ENCODE peak calls at places on chromosome 20, in seven cellular contexts. C, I, O, Y, F, W and Q are unnamed samples.

GRCh38 chr20:17849901-17850673 is 118.5 kb downstream of the SNX5 start:
- DNase-seq in C (peak; percentile 97), I (no peak), O (no peak), Y (peak; percentile 90), F (peak; percentile 65), W (no peak), Q (no peak)

GRCh38 chr20:11582073-11582472 is 335.6 kb upstream of the BTBD3 start:
- DNase-seq in C (no peak), I (no peak), O (no peak), Y (no peak), F (no peak), W (no peak), Q (no peak)

GRCh38 chr20:16243470-16243869 is 329.8 kb downstream of the KIF16B start:
- DNase-seq in C (no peak), I (no peak), O (no peak), Y (no peak), F (no peak), W (no peak), Q (no peak)

GRCh38 chr20:16179919-16180318 is 393.3 kb downstream of the KIF16B start:
- DNase-seq in C (no peak), I (no peak), O (no peak), Y (no peak), F (no peak), W (no peak), Q (no peak)

GRCh38 chr20:39547546-39548410 is 585.6 kb downstream of the DHX35 start:
- DNase-seq in C (no peak), I (no peak), O (no peak), Y (no peak), F (no peak), W (peak; percentile 23), Q (no peak)

GRCh38 chr20:48411906-48412305 is 415.9 kb downstream of the PREX1 start:
- DNase-seq in C (no peak), I (no peak), O (no peak), Y (no peak), F (no peak), W (no peak), Q (no peak)

GRCh38 chr20:46014517-46015396 is 6.0 kb downstream of the MMP9 start:
- DNase-seq in C (no peak), I (no peak), O (no peak), Y (no peak), F (no peak), W (no peak), Q (no peak)

GRCh38 chr20:53899351-53900167 is 170.8 kb downstream of the BCAS1 start:
- DNase-seq in C (peak; percentile 72), I (no peak), O (peak; percentile 59), Y (no peak), F (peak; percentile 55), W (no peak), Q (peak; percentile 91)

GRCh38 chr20:23242104-23242503 is 108.5 kb upstream of the NXT1 start:
- DNase-seq in C (no peak), I (no peak), O (no peak), Y (no peak), F (no peak), W (no peak), Q (no peak)

GRCh38 chr20:13141541-13141940 is 79.5 kb upstream of the ISM1 start:
- DNase-seq in C (no peak), I (no peak), O (no peak), Y (no peak), F (no peak), W (no peak), Q (no peak)

GRCh38 chr20:24633026-24633425 is 163.6 kb downstream of the SYNDIG1 start:
- DNase-seq in C (peak; percentile 60), I (no peak), O (no peak), Y (no peak), F (no peak), W (no peak), Q (no peak)

GRCh38 chr20:60063739-60064138 is 105.5 kb downstream of the CDH26 start:
- DNase-seq in C (no peak), I (no peak), O (no peak), Y (no peak), F (no peak), W (no peak), Q (no peak)

GRCh38 chr20:2118783-2119182 is 17.2 kb downstream of the STK35 start:
- DNase-seq in C (no peak), I (no peak), O (no peak), Y (no peak), F (no peak), W (no peak), Q (peak; percentile 52)

GRCh38 chr20:49612127-49612738 is 44.3 kb upstream of the PTGIS start:
- DNase-seq in C (no peak), I (no peak), O (no peak), Y (no peak), F (peak; percentile 63), W (no peak), Q (no peak)

GRCh38 chr20:49938173-49939163 is 2.3 kb downstream of the RNF114 start:
- DNase-seq in C (peak; percentile 70), I (no peak), O (peak; percentile 46), Y (peak; percentile 43), F (peak; percentile 51), W (no peak), Q (no peak)

GRCh38 chr20:44720617-44720993 is 5.4 kb downstream of the CCN5 start:
- DNase-seq in C (peak; percentile 83), I (no peak), O (no peak), Y (peak; percentile 77), F (no peak), W (no peak), Q (no peak)

GRCh38 chr20:58790440-58790839 is 60.3 kb downstream of the GNAS-AS1 start:
- DNase-seq in C (no peak), I (no peak), O (no peak), Y (no peak), F (no peak), W (no peak), Q (no peak)

GRCh38 chr20:49916146-49917002 is 1.0 kb upstream of the SPATA2 start:
- DNase-seq in C (no peak), I (no peak), O (peak; percentile 60), Y (no peak), F (peak; percentile 85), W (no peak), Q (no peak)

GRCh38 chr20:39700527-39700926 is 738.4 kb downstream of the DHX35 start:
- DNase-seq in C (no peak), I (no peak), O (no peak), Y (no peak), F (no peak), W (no peak), Q (no peak)

GRCh38 chr20:38162149-38162548 is 2.9 kb downstream of the TGM2 start:
- DNase-seq in C (no peak), I (no peak), O (no peak), Y (no peak), F (no peak), W (no peak), Q (no peak)
- H3K4me1 ChIP-seq in C (peaks cover 41% of the 10 kb centered on the region), I (no peaks in the 10 kb centered on the region), O (no peaks in the 10 kb centered on the region), Y (peaks cover 4% of the 10 kb centered on the region), F (peaks cover 13% of the 10 kb centered on the region), W (no peaks in the 10 kb centered on the region), Q (no peaks in the 10 kb centered on the region)

GRCh38 chr20:63158352-63158751 is 57.6 kb downstream of the YTHDF1 start:
- DNase-seq in C (no peak), I (no peak), O (no peak), Y (no peak), F (no peak), W (no peak), Q (no peak)

GRCh38 chr20:63159826-63160640 is 55.9 kb downstream of the YTHDF1 start:
- DNase-seq in C (no peak), I (no peak), O (peak; percentile 17), Y (no peak), F (no peak), W (no peak), Q (no peak)

GRCh38 chr20:63161176-63161651 is 54.7 kb downstream of the YTHDF1 start:
- DNase-seq in C (no peak), I (no peak), O (peak; percentile 9), Y (no peak), F (no peak), W (no peak), Q (no peak)

GRCh38 chr20:63160641-63161175 is 55.2 kb downstream of the YTHDF1 start:
- DNase-seq in C (no peak), I (no peak), O (peak; percentile 11), Y (no peak), F (no peak), W (no peak), Q (no peak)

DNA sequence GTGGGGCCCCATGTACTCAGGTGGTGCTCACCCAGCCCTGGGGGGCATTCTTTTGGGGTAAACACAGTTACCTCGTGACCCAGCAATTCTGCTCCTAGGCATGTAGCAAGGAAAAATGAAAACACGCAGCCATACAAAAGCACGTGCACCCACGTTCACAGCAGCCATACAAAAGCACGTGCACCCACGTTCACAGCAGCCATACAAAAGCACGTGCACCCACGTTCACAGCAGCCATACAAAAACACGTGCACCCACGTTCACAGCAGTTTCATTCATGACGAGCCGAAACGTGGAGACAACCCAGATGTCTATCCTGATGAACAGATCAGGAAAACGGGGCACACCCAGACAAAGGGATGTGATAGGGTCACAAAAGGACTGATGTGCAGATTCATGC is 57.1 kb downstream of the YTHDF1 start:
- DNase-seq in C (no peak), I (no peak), O (no peak), Y (no peak), F (no peak), W (no peak), Q (no peak)
- H3K4me1 ChIP-seq in C (no peaks in the 10 kb centered on the region), I (no peaks in the 10 kb centered on the region), O (no peaks in the 10 kb centered on the region), Y (no peaks in the 10 kb centered on the region), F (no peaks in the 10 kb centered on the region), W (no peaks in the 10 kb centered on the region), Q (no peaks in the 10 kb centered on the region)

DNA sequence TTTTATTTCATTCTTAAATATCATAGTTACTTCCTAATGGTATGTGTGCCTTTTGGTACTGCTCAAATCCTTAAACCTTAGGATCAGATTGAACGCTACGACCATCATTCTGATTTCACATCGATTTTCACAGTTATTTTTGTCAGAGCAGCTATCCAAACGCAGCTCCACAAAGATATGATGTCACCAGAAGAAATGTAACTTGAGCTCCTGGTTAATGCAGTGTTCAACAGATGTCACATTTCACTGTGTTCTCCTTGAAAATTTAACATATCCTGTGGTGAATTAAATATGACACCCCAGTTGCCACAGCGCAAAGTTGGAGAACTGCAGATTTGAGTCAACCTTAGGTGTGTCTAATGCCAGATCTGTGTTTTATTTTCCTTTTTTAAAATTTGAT is 81.4 kb downstream of the CTNNBL1 start:
- DNase-seq in C (no peak), I (no peak), O (no peak), Y (no peak), F (no peak), W (no peak), Q (no peak)
- H3K4me1 ChIP-seq in C (no peaks in the 10 kb centered on the region), I (no peaks in the 10 kb centered on the region), O (no peaks in the 10 kb centered on the region), Y (no peaks in the 10 kb centered on the region), F (no peaks in the 10 kb centered on the region), W (no peaks in the 10 kb centered on the region), Q (no peaks in the 10 kb centered on the region)

GRCh38 chr20:4684837-4685413 is 36.8 kb upstream of the PRND start:
- DNase-seq in C (no peak), I (no peak), O (no peak), Y (no peak), F (no peak), W (no peak), Q (no peak)
- H3K4me1 ChIP-seq in C (peaks cover 13% of the 10 kb centered on the region), I (peaks cover 3% of the 10 kb centered on the region), O (peaks cover 8% of the 10 kb centered on the region), Y (no peaks in the 10 kb centered on the region), F (peaks cover 20% of the 10 kb centered on the region), W (peaks cover 30% of the 10 kb centered on the region), Q (peaks cover 57% of the 10 kb centered on the region)

DNA sequence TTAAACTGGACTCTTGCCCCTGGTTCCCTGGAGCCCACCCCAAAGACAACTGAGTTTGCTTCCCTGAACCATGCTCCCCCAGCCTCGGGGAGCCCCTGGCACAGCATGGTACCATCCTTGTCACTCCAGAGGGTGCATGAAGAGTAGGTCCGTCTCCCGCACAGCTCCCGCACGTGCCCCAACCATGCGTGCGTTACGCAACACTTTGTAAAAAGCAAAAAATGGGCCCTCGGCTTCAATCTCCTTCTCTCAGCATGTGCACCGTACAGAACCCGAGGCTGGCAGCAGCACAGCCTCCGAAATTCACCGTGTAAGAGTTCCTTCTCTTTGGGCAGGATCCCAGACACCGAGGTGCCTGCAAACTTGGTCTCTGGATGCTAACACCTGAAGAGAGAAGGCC is 5.6 kb downstream of the PMEPA1 start:
- DNase-seq in C (no peak), I (no peak), O (no peak), Y (no peak), F (no peak), W (no peak), Q (no peak)
- H3K4me1 ChIP-seq in C (peaks cover 57% of the 10 kb centered on the region), I (peaks cover 3% of the 10 kb centered on the region), O (peaks cover 12% of the 10 kb centered on the region), Y (no peaks in the 10 kb centered on the region), F (peaks cover 38% of the 10 kb centered on the region), W (peaks cover 57% of the 10 kb centered on the region), Q (no peaks in the 10 kb centered on the region)